ENCODE peak calls at places on chromosomes 1 and 21, in eight cellular contexts. D is psoas muscle, L is fibroblast of lung, Q is uterus, S is OCI-LY7, A is cardiac muscle cell, R is tibial artery, W is AG09309. O is an unnamed sample.

GRCh38 chr1:201250326-201251011 is 32.8 kb upstream of the PKP1 start:
- DNase-seq in S (no peak), A (no peak), W (no peak), R (no peak), L (no peak), Q (no peak), D (no peak), O (no peak)

GRCh38 chr21:45034556-45035476 is 39.6 kb upstream of the ADARB1 start:
- DNase-seq in R (no peak), A (no peak), S (no peak), D (no peak), W (no peak), Q (peak), L (no peak), O (no peak)

GRCh38 chr1:66533804-66534745 is at the start of gene SGIP1:
- DNase-seq in D (peak), S (no peak), R (peak), W (no peak), L (peak), Q (peak), A (peak), O (peak)

GRCh38 chr21:18249542-18250152 is 5.0 kb downstream of the CHODL start:
- DNase-seq in S (no peak), A (no peak), W (no peak), R (no peak), Q (no peak), L (no peak), D (no peak), O (no peak)

GRCh38 chr1:19209439-19209989 is 552 bp downstream of the UBR4 start:
- DNase-seq in D (peak), A (peak), W (no peak), R (peak), S (peak), Q (no peak), L (peak), O (no peak)

GRCh38 chr1:154574715-154575114 is 7.1 kb downstream of the CHRNB2 start:
- DNase-seq in R (no peak), W (no peak), Q (no peak), A (peak), S (peak), D (no peak), L (peak), O (no peak)

GRCh38 chr1:115337633-115338456 is at the start of gene NGF:
- DNase-seq in Q (peak), D (peak), R (peak), S (no peak), L (peak), A (peak), W (no peak), O (peak)

GRCh38 chr1:17581389-17582123 is 42.1 kb downstream of the ARHGEF10L start:
- DNase-seq in Q (no peak), R (no peak), D (no peak), A (no peak), W (no peak), L (no peak), S (peak), O (no peak)

DNA sequence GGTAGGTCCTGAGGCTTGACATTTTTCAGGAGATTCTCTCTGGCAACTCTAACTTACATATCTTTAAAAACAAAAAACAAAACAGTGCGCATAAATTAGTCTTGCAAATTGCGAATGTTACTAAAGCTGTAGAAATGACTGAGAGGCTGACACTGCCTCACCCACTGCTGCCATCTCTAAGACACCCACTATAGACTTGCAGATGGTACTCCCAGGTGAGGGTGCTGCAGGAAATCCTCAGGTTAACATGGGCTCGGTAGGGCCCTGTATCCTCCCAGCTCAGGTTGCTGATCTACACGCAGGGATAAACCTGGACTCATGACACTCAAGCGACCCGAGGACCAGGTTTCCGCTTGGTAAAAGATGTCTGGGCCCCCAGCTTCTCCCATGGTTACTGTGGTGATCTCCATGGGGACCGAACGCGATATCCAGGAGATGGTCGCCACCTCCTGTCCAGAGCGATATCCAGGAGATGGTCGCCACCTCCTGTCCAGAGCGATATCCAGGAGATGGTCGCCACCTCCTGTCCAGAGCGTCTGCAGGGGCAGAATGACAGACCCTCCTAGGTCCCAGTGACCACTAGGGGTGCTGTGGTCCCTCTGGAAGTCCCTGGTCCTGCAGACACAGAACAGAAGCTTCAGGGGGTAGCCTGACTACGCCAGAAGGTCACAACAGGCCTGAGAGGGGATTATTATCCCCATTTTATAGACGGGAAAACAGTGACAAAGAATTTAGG is 16.1 kb upstream of the LY9 start:
- DNase-seq in A (peak), D (no peak), S (peak), R (no peak), Q (no peak), W (no peak), L (no peak), O (peak)
- TF ChIP-seq CTCF in A (peak), D (peak), S (peak), R (no peak), Q (no peak), W (peak), L (peak), O (peak)

GRCh38 chr1:161195171-161195570 is 3.7 kb downstream of the ADAMTS4 start:
- DNase-seq in W (no peak), D (no peak), S (peak), A (no peak), R (no peak), L (no peak), Q (no peak), O (no peak)
- TF ChIP-seq CTCF in W (no peak), D (no peak), S (no peak), A (no peak), R (no peak), L (no peak), Q (no peak), O (no peak)

DNA sequence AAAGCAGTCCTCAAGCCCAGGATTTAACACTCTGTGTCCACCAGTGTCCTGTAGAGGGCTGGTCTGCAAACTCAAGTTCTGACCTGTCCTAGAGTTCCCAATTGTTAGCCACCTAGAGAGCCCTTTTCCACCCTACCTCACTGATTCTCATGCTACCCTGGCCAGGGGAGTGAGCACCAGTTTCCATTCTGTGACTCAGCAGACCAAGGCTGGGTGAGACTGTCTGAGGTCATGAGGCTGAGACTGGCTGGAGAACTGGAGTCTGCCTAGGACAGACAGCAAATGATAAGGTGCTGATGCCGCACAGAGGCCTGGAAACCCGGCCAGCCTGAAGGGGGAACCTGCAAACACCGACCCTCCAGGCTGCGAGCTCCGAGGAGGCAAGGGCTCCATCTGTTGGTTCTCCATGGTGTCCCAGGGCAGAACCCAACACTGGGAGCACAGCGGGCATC is 13.7 kb downstream of the GLIS1 start:
- DNase-seq in Q (no peak), A (peak), S (no peak), D (no peak), R (no peak), L (peak), W (no peak), O (no peak)
- TF ChIP-seq CTCF in Q (no peak), A (peak), S (peak), D (no peak), R (no peak), L (peak), W (peak), O (no peak)

GRCh38 chr21:28592205-28592845 is 400.4 kb downstream of the LTN1 start:
- DNase-seq in L (no peak), S (no peak), A (no peak), W (no peak), D (no peak), R (no peak), Q (no peak), O (no peak)

GRCh38 chr21:28588997-28589396 is 403.7 kb downstream of the LTN1 start:
- DNase-seq in R (no peak), Q (no peak), W (no peak), S (no peak), D (no peak), L (no peak), A (no peak), O (no peak)

GRCh38 chr21:28587748-28588147 is 404.9 kb downstream of the LTN1 start:
- DNase-seq in R (no peak), S (no peak), Q (no peak), A (no peak), D (no peak), W (peak), L (peak), O (no peak)

GRCh38 chr21:28590722-28591121 is 402.0 kb downstream of the LTN1 start:
- DNase-seq in L (no peak), R (no peak), S (no peak), D (no peak), W (no peak), A (no peak), Q (no peak), O (no peak)

DNA sequence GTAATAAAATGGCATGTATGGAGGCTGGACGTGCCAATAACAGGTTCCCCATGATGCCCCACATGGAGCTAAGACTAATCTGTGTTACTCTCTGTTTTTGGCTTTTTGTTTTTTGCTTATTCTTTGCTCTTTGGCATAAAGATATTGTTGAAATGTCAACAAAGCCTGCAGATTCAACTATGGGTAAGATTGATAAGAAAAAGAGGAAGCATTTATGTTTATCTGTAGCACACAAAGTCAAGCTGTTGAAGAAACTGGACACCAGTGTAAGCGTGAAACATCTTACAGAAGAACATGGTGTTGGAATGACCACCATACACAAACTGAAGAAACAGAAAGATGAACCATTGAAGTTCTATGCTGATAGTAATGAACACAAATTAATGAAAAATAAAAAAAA is 402.7 kb downstream of the LTN1 start:
- DNase-seq in S (no peak), R (no peak), A (no peak), L (no peak), D (no peak), Q (no peak), W (no peak), O (no peak)
- TF ChIP-seq CTCF in S (no peak), R (no peak), A (no peak), L (no peak), D (no peak), Q (no peak), W (no peak), O (no peak)

DNA sequence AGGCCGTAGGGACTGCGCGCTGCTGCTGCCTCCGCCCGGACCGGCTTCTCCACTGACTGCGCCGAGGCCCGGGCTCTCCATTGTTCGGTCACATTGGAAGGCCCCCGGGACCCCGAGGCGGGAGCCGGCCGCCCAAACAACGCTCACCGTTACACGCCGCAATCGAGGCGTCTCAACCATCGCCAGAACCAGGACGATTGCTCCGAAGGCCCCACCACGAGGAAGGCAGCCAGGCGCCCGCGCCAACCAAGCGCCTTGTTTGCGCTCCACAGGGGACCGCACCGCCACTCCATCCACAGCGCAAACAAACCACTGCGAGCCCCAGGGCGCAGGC is 595 bp downstream of the GLUL start:
- DNase-seq in A (no peak), R (no peak), W (no peak), Q (no peak), L (no peak), S (no peak), D (no peak), O (no peak)
- TF ChIP-seq CTCF in A (no peak), R (peak), W (peak), Q (peak), L (no peak), S (no peak), D (no peak), O (peak)

GRCh38 chr1:203026666-203027663 is 674 bp downstream of the PPFIA4 start:
- DNase-seq in D (no peak), Q (no peak), S (no peak), R (no peak), W (no peak), L (no peak), A (no peak), O (no peak)
- TF ChIP-seq CTCF in D (no peak), Q (no peak), S (no peak), R (no peak), W (no peak), L (no peak), A (no peak), O (peak)

DNA sequence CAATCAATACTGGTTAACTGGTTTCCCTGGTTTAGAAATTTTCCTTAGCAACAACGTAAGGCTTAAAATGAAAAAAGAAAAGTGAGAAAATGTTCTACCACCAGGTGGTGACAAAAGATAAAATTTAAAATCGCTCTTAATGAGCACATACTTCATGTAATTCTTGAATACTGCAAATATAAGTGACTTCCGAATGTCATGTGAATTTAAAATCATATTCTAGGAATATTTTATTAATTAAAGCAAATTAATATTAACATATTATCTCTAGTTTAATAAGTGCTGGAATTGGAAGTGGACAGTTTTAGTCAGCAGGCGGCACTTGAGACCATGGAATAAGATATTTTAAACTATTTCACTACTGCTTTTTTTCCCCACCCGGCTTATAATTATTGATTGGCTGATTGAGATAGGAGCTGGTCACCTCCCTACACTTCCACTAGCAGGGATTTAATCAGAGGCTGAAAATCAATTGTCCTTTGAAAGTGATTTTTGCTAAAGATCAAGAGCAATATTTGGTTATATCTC is 5.0 kb upstream of the ADAMTS1 start:
- DNase-seq in W (no peak), D (no peak), R (no peak), S (peak), L (peak), A (peak), Q (no peak), O (no peak)
- TF ChIP-seq CTCF in W (peak), D (peak), R (peak), S (peak), L (peak), A (peak), Q (peak), O (peak)

O was measured in neural crest cell.